ENCODE peak calls at places on chromosomes 16 and 17, in five cellular contexts. Q is NCI-H2029, D is NCI-H1092 treated with DMSO at 0.1 percent for 48 hours, H is posterior cingulate gyrus, Z is A549. K is an unnamed sample.

GRCh38 chr17:57956311-57957119 is 1.3 kb upstream of the CUEDC1 start:
- DNase-seq in H (no peak), D (no peak), Z (no peak), Q (no peak), K (no peak)

GRCh38 chr17:6070280-6070894 is at the start of gene WSCD1:
- DNase-seq in D (peak; percentile 14), H (peak; percentile 81), Z (peak; percentile 57), Q (no peak), K (no peak)

GRCh38 chr17:835263-835662 is 53.1 kb downstream of the MRM3 start:
- DNase-seq in D (no peak), Z (no peak), H (no peak), Q (no peak), K (peak; percentile 93)

GRCh38 chr17:59706900-59707181 is 389 bp downstream of the PTRH2 start:
- DNase-seq in Z (no peak), D (no peak), Q (no peak), H (no peak), K (no peak)

GRCh38 chr17:76726766-76727718 is at the start of gene METTL23:
- DNase-seq in Q (peak; percentile 68), D (peak; percentile 69), Z (peak; percentile 90), H (peak; percentile 88), K (no peak)

GRCh38 chr16:48123104-48123788 is 32.5 kb downstream of the ABCC12 start:
- DNase-seq in D (no peak), Q (no peak), H (peak; percentile 79), Z (peak; percentile 94), K (peak; percentile 89)

GRCh38 chr16:62018301-62019060 is 17.8 kb downstream of the CDH8 start:
- DNase-seq in H (no peak), D (no peak), Q (no peak), Z (no peak), K (no peak)

GRCh38 chr17:45756266-45756989 is 27.7 kb upstream of the CRHR1 start:
- DNase-seq in Q (no peak), H (no peak), Z (no peak), D (peak; percentile 40), K (no peak)

GRCh38 chr17:79933863-79934652 is 94.8 kb upstream of the CBX4 start:
- DNase-seq in D (no peak), Z (peak; percentile 60), H (peak; percentile 85), Q (no peak), K (no peak)

K was measured in fibroblast of the conjunctiva.